ENCODE peak calls at places on chromosomes 11 and 22, in six cellular contexts. D is foreskin fibroblast, A is neural crest cell, K is brain microvascular endothelial cell, O is astrocyte of the spinal cord, Q is stomach. I is an unnamed sample.

GRCh38 chr11:102518296-102519094 is 12.1 kb downstream of the MMP7 start:
- DNase-seq in K (no peak), A (no peak), O (no peak), Q (no peak), D (no peak), I (no peak)

GRCh38 chr11:127006311-127006710 is 5.7 kb upstream of the KIRREL3 start:
- DNase-seq in Q (no peak), A (no peak), O (peak), K (no peak), D (peak), I (no peak)

GRCh38 chr11:84901986-84902385 is 725.2 kb downstream of the DLG2 start:
- DNase-seq in Q (no peak), A (no peak), K (no peak), D (peak), O (peak), I (peak)

GRCh38 chr11:11769362-11769761 is 72.4 kb upstream of the USP47 start:
- DNase-seq in O (no peak), K (no peak), A (no peak), D (no peak), Q (no peak), I (no peak)

GRCh38 chr11:113874096-113874919 is 1.1 kb downstream of the USP28 start:
- DNase-seq in K (no peak), Q (no peak), O (peak), D (peak), A (no peak), I (no peak)

GRCh38 chr11:113668255-113668654 is 37.9 kb downstream of the TMPRSS5 start:
- DNase-seq in O (no peak), Q (no peak), A (no peak), D (no peak), K (no peak), I (no peak)

GRCh38 chr22:31954535-31955326 is 10.4 kb downstream of the YWHAH start:
- DNase-seq in D (no peak), Q (no peak), K (no peak), O (peak), A (no peak), I (no peak)

GRCh38 chr22:19018256-19018655 is 82.2 kb upstream of the PRODH start:
- DNase-seq in D (no peak), Q (no peak), K (no peak), O (no peak), A (no peak), I (no peak)

GRCh38 chr11:11757871-11758270 is 83.9 kb upstream of the USP47 start:
- DNase-seq in Q (no peak), O (no peak), D (no peak), K (no peak), A (no peak), I (no peak)

GRCh38 chr22:42868751-42869251 is 11.7 kb upstream of the ARFGAP3 start:
- DNase-seq in O (peak), K (no peak), D (no peak), A (no peak), Q (peak), I (no peak)

GRCh38 chr22:50470491-50470890 is 4.3 kb downstream of the SBF1 start:
- DNase-seq in A (no peak), O (no peak), K (no peak), Q (no peak), D (no peak), I (no peak)

GRCh38 chr11:71446942-71447688 is 1.1 kb downstream of the DHCR7 start:
- DNase-seq in Q (no peak), D (peak), K (peak), O (peak), A (no peak), I (no peak)

GRCh38 chr11:289706-290620 is 1.0 kb downstream of the PGGHG start:
- DNase-seq in A (no peak), D (no peak), K (no peak), Q (no peak), O (no peak), I (no peak)

GRCh38 chr22:45959719-45960476 is 17.1 kb downstream of the WNT7B start:
- DNase-seq in Q (no peak), K (no peak), D (no peak), O (no peak), A (no peak), I (no peak)

GRCh38 chr11:73306977-73307322 is 1.1 kb upstream of the ARHGEF17 start:
- DNase-seq in A (no peak), K (no peak), D (no peak), Q (no peak), O (no peak), I (no peak)

GRCh38 chr11:12112731-12113130 is 2.3 kb downstream of the MICAL2 start:
- DNase-seq in A (no peak), O (no peak), K (no peak), D (no peak), Q (no peak), I (no peak)

DNA sequence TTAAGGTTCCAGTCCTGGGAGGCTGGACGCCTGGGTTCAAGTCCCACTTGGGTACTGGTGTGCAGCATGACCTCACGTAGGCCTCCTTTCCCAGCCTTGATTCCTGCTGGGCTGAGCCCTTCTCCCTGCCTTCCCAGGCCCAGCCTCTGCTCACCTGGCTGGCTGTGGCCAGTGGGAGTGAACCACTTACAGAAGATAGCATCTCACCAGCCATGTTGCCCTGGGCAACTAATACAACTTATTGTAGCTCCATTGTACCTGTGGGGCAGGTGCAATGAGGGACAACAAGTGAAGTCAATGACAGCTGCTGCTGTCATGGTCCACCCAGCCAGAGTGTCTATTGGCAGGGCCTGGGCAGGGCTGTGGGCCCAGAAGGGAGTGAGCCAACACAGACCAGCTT is 48.4 kb upstream of the MPEG1 start:
- DNase-seq in Q (no peak), D (no peak), O (no peak), A (no peak), K (no peak), I (no peak)
- TF ChIP-seq CTCF in Q (no peak), D (no peak), O (no peak), A (no peak), K (no peak), I (no peak)

DNA sequence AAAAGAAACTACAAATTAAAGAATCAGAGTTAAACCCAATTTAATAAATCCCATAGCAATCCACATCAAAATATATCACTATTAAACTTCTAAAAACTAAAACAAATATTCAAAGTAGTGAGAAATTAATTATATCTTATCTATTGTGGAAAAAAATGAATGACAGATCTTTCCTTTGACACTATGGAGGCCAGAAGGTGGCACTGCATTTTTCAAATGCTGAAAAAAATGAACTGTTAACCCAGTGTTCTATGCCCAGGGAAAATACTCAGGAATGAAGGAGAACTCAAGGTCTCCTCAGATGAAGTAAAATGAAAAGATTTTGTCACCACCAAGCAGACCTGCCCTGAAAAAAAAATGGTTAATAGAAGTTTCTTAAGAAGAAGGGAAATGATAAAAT is 27.7 kb downstream of the TYR start:
- DNase-seq in K (no peak), O (no peak), A (no peak), Q (no peak), D (no peak), I (no peak)
- TF ChIP-seq CTCF in K (peak), O (peak), A (no peak), Q (no peak), D (no peak), I (no peak)

DNA sequence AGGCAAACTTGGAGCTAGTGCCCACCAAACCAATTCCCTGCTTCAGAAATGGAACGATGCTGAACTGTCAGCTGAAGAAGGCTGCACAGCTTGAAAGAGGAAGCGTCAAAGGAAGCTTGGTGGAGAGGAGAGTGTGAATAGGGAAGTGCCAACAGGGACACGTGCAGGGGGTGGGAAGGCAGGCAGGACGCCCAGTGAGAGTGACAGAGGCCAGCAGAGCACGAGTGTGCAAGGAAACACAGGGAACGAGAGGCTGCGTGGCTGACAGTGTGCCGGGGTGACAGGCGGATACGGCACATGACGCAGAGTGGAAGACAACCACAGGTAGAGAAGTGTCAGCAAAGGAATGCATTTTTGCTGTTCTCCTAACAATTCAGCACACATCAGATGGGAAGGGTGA is 196.4 kb downstream of the LARGE1 start:
- DNase-seq in O (no peak), K (no peak), D (no peak), Q (no peak), A (no peak), I (no peak)
- TF ChIP-seq CTCF in O (no peak), K (no peak), D (no peak), Q (no peak), A (no peak), I (no peak)

GRCh38 chr11:61161190-61162091 is at the start of gene VPS37C:
- DNase-seq in D (peak), A (peak), K (peak), O (peak), Q (peak), I (peak)
- TF ChIP-seq CTCF in D (no peak), A (no peak), K (no peak), O (no peak), Q (peak), I (no peak)

DNA sequence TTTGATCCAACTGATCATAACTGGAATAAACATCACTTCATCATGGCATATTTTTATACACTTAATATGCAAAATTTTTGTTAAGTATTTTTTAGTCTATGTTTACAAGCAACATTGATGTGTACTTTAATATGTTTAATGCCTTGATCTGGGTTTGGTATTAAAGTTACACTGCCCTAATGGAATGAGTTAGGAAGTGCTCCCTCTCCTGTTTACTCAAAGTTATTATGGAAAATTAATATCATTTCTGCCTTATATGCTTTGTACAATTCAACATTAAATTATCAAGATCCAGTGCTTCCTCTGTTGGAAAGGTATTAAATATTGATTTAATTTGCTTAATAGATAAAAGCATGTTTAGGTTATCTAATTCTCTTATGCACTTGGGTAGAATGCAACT is 927.3 kb upstream of the RAG2 start:
- DNase-seq in A (no peak), K (no peak), Q (no peak), O (no peak), D (peak), I (no peak)
- TF ChIP-seq CTCF in A (no peak), K (peak), Q (no peak), O (peak), D (peak), I (no peak)

DNA sequence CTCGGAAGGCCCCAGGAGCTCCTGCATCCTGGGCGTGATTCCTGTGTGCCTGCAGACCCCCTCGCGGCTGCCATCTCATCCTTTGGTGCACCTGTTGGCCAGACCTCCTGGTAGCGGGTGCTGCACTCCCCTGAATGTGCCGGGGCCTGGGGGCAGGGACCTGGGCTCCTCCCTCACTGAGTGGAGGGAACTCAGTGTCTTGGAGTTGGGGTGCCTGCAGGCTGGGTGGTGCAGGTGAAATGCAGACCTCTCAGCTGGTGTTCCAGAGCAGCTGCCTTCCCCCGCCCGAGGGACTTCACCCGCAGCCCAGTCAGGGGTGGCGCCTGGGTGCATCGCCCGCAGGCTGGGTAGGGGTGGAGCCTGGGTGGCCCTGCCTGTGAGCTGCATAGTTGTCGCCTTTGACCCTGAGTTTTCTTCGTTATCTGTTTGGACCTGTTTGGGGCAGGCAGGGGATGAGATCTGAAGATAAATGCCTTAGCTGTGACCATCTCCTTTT is 31.4 kb downstream of the LRP5 start:
- DNase-seq in D (no peak), K (no peak), Q (peak), O (no peak), A (no peak), I (no peak)
- TF ChIP-seq CTCF in D (no peak), K (no peak), Q (no peak), O (no peak), A (no peak), I (no peak)

DNA sequence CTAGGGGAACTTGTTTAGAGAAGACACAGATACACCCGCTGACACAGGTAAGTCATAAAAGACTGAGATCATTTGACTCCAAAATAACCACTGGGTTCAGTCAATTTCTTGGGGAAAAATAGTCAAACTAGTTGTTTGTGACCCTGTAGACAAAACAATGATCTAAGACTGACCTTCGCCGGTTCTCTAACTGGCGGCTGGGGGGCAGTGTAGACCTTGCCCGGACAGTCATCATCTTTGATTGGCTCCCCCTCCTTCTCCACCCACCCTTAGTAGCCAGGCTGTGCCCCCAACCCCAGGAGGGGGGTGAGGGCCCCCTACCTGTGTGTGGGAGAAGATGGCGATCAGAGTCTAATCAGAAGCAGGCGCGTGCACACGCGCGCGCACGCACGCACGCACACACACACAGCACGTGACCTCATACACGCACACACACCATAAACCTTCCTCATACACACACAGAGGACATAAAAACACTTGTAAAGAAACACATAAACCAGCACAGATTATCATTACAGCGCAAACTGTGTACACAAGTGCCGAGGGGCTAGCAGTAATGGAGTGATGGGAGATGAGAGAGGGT is 12.4 kb downstream of the NECTIN1 start:
- DNase-seq in K (no peak), Q (no peak), D (no peak), O (no peak), A (no peak), I (no peak)
- TF ChIP-seq CTCF in K (no peak), Q (no peak), D (no peak), O (no peak), A (no peak), I (no peak)